ENCODE peak calls at places on chromosomes 7 and 10, in nine cellular contexts. One of them, this sample, is unnamed.

GRCh38 chr10:113961261-113961938 is 82.3 kb upstream of the ADRB1 start:
- DNase-seq in NCI-H1092: no peak
- DNase-seq in ELR: no peak
- DNase-seq in AG04449: no peak
- DNase-seq in T-cell: peak
- DNase-seq in T-helper 1 cell: peak
- DNase-seq in NCI-H524: no peak
- DNase-seq in body of pancreas: no peak
- DNase-seq in DMS153: peak
- DNase-seq in this sample: no peak

GRCh38 chr7:28672397-28672797 is 260.1 kb downstream of the CREB5 start:
- DNase-seq in NCI-H1092: peak
- DNase-seq in ELR: no peak
- DNase-seq in AG04449: no peak
- DNase-seq in T-cell: no peak
- DNase-seq in T-helper 1 cell: no peak
- DNase-seq in NCI-H524: no peak
- DNase-seq in body of pancreas: no peak
- DNase-seq in DMS153: no peak
- DNase-seq in this sample: no peak

GRCh38 chr10:123884351-123884906 is 7.2 kb downstream of the CPXM2 start:
- DNase-seq in NCI-H1092: no peak
- DNase-seq in ELR: no peak
- DNase-seq in AG04449: no peak
- DNase-seq in T-cell: no peak
- DNase-seq in T-helper 1 cell: no peak
- DNase-seq in NCI-H524: no peak
- DNase-seq in body of pancreas: no peak
- DNase-seq in DMS153: no peak
- DNase-seq in this sample: no peak

GRCh38 chr7:107506683-107507339 is 37.0 kb downstream of the GPR22 start:
- DNase-seq in NCI-H1092: no peak
- DNase-seq in ELR: no peak
- DNase-seq in AG04449: no peak
- DNase-seq in T-cell: no peak
- DNase-seq in T-helper 1 cell: no peak
- DNase-seq in NCI-H524: no peak
- DNase-seq in body of pancreas: peak
- DNase-seq in DMS153: peak
- DNase-seq in this sample: no peak

GRCh38 chr10:122152544-122152943 is 118.6 kb upstream of the BTBD16 start:
- DNase-seq in NCI-H1092: peak
- DNase-seq in ELR: no peak
- DNase-seq in AG04449: no peak
- DNase-seq in T-cell: no peak
- DNase-seq in T-helper 1 cell: no peak
- DNase-seq in NCI-H524: peak
- DNase-seq in body of pancreas: no peak
- DNase-seq in DMS153: peak
- DNase-seq in this sample: no peak

GRCh38 chr10:84237199-84238051 is 3.9 kb downstream of the LRIT1 start:
- DNase-seq in NCI-H1092: no peak
- DNase-seq in ELR: no peak
- DNase-seq in AG04449: no peak
- DNase-seq in T-cell: no peak
- DNase-seq in T-helper 1 cell: no peak
- DNase-seq in NCI-H524: no peak
- DNase-seq in body of pancreas: no peak
- DNase-seq in DMS153: no peak
- DNase-seq in this sample: no peak

GRCh38 chr10:45640049-45640448 is 32.5 kb downstream of the ZFAND4 start:
- DNase-seq in NCI-H1092: no peak
- DNase-seq in ELR: no peak
- DNase-seq in AG04449: no peak
- DNase-seq in T-cell: no peak
- DNase-seq in T-helper 1 cell: no peak
- DNase-seq in NCI-H524: no peak
- DNase-seq in body of pancreas: no peak
- DNase-seq in DMS153: no peak
- DNase-seq in this sample: no peak

GRCh38 chr10:49163741-49164140 is 24.4 kb downstream of the TMEM273 start:
- DNase-seq in NCI-H1092: no peak
- DNase-seq in ELR: peak
- DNase-seq in AG04449: peak
- DNase-seq in T-cell: no peak
- DNase-seq in T-helper 1 cell: no peak
- DNase-seq in NCI-H524: no peak
- DNase-seq in body of pancreas: no peak
- DNase-seq in DMS153: no peak
- DNase-seq in this sample: no peak

GRCh38 chr10:128044961-128045832 is 81.0 kb downstream of the MKI67 start:
- DNase-seq in NCI-H1092: no peak
- DNase-seq in ELR: no peak
- DNase-seq in AG04449: no peak
- DNase-seq in T-cell: no peak
- DNase-seq in T-helper 1 cell: no peak
- DNase-seq in NCI-H524: no peak
- DNase-seq in body of pancreas: no peak
- DNase-seq in DMS153: no peak
- DNase-seq in this sample: no peak